ENCODE peak calls at places on chromosomes 6 and 20, in seven cellular contexts. Q is HCT116, W is astrocyte, N is neuronal stem cell, O is PC-3, F is fibroblast of lung, J is SK-N-SH. A is an unnamed sample. For H3K27me3, the result is how much of the 10 kb centered on the place peaks cover.

GRCh38 chr6:26016326-26017275 is 54.0 kb downstream of the TRIM38 start:
- DNase-seq in Q (no peak), J (no peak), F (peak), W (peak), N (no peak), O (no peak), A (peak)

GRCh38 chr20:46717818-46718541 is 8.5 kb downstream of the SLC2A10 start:
- DNase-seq in J (no peak), F (no peak), W (no peak), O (no peak), N (no peak), Q (no peak), A (no peak)

GRCh38 chr20:36975085-36975829 is 23.7 kb upstream of the SAMHD1 start:
- DNase-seq in J (no peak), O (no peak), N (no peak), F (no peak), Q (no peak), W (no peak), A (no peak)

GRCh38 chr6:129980821-129981220 is 37.6 kb upstream of the L3MBTL3 start:
- DNase-seq in N (no peak), F (no peak), O (no peak), Q (no peak), J (no peak), W (no peak), A (no peak)

GRCh38 chr20:16293590-16293989 is 279.7 kb downstream of the KIF16B start:
- DNase-seq in N (no peak), O (peak), W (no peak), F (peak), Q (no peak), J (no peak), A (no peak)

GRCh38 chr6:37069639-37070038 is 64.2 kb downstream of the FGD2 start:
- DNase-seq in W (no peak), Q (no peak), F (no peak), N (no peak), J (no peak), O (no peak), A (no peak)

GRCh38 chr6:42043787-42044475 is 6.4 kb upstream of the TAF8 start:
- DNase-seq in J (peak), Q (peak), O (peak), W (peak), N (peak), F (peak), A (peak)

GRCh38 chr20:41344938-41345728 is 4.5 kb downstream of the LPIN3 start:
- DNase-seq in N (no peak), O (no peak), Q (no peak), W (no peak), J (no peak), F (no peak), A (no peak)

DNA sequence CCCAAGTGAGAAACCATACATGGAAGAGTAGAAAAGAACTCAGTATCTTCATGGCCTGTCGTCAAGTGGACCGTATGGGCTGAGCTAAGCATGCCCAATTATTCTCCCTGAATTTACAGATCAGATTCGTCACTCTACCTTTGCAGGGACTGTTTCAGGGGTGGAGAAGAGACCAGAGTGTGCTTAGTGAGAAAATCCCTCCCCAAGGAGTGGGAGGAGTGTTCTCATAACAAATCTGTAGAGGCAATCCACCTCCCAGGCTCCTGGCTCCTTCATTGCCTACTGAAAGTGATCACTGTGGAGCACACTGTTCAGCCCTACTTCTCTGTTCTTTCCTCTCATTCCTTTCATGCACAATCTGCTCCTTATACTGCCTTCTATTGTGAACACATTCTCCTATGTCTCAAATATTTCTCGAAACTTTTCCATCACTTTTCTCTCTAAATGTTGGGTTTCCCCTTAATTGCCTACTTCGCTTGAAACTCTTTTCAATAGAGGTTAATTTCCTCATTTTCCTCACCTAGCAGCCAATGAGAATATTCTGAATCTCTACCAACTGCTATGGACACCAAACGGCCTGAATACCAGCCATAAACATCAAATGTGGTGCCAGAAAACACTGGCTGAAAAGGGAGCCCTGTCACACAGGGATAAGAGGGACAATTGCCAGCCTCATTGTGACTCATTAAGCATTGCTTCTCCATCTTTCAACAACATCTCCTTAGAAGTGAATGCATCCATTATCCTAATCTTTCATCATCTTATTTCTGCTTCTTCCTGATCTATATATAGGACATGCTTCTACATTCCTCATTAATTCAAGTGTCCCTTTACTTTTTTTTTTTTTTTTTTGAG is 398.3 kb downstream of the UTRN start:
- DNase-seq in W (no peak), O (no peak), F (no peak), J (no peak), N (no peak), Q (no peak), A (no peak)
- H3K27ac ChIP-seq in W (no peak), O (no peak), F (no peak), J (no peak), N (no peak), Q (no peak), A (no peak)

GRCh38 chr6:14634072-14634471 is 516.5 kb downstream of the CD83 start:
- DNase-seq in W (no peak), O (no peak), F (no peak), N (no peak), J (no peak), Q (no peak), A (no peak)

GRCh38 chr6:14630136-14630535 is 512.6 kb downstream of the CD83 start:
- DNase-seq in Q (no peak), N (no peak), W (no peak), F (no peak), O (no peak), J (no peak), A (no peak)

GRCh38 chr6:14635195-14635594 is 517.6 kb downstream of the CD83 start:
- DNase-seq in O (no peak), F (no peak), N (no peak), W (no peak), J (no peak), Q (no peak), A (no peak)

GRCh38 chr6:14635933-14636599 is 518.5 kb downstream of the CD83 start:
- DNase-seq in O (no peak), W (no peak), Q (no peak), N (no peak), J (no peak), F (no peak), A (no peak)

DNA sequence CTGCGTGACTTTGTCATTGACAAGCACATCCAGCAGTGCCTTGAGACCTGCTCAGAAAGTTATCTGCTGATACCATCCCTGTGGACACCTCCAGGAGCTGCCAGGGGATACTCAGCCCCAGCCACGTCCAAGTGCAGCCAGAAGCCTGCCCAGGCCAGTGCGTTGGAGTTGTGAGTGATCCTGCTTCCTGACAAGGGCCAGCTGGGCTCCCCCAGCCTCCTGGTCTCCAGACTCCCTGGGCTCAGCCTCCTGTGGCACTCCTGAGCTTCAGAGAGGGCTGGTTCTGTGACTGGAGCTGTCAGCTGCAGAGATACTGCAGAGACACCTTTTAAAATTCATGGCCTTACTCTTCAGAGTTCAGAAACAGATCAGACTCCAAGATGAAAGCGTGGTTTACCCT is 515.9 kb downstream of the CD83 start:
- DNase-seq in W (no peak), O (no peak), Q (no peak), F (no peak), J (no peak), N (no peak), A (no peak)
- H3K9ac ChIP-seq in W (no peak), O (no peak), Q (no peak), F (no peak), J (no peak), N (no peak), A (no peak)

DNA sequence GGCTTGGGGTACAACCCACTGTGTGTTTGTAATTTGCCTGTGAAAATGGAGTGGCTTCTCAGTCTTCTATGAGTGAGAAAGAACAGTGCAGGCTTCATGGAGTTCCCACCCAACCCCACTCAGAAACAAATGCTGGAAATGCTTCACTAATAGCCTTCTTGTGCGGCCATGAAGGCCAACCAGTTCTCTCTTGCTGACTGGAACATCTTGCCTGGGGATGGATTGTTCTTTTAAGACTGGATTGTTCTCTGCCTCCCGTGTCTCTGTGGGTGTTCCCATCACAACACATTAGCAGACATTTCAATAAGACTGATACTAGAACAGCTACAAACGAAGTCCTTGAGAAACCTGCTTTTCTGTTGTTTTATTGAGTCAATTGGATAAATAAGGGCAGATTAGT is 110.6 kb downstream of the PPP1R14C start:
- DNase-seq in W (no peak), Q (no peak), O (no peak), N (no peak), J (no peak), F (no peak), A (no peak)
- H3K27me3 ChIP-seq in W (under half), Q (under half), O (under half), N (under half), J (under half), F (under half), A (under half)

DNA sequence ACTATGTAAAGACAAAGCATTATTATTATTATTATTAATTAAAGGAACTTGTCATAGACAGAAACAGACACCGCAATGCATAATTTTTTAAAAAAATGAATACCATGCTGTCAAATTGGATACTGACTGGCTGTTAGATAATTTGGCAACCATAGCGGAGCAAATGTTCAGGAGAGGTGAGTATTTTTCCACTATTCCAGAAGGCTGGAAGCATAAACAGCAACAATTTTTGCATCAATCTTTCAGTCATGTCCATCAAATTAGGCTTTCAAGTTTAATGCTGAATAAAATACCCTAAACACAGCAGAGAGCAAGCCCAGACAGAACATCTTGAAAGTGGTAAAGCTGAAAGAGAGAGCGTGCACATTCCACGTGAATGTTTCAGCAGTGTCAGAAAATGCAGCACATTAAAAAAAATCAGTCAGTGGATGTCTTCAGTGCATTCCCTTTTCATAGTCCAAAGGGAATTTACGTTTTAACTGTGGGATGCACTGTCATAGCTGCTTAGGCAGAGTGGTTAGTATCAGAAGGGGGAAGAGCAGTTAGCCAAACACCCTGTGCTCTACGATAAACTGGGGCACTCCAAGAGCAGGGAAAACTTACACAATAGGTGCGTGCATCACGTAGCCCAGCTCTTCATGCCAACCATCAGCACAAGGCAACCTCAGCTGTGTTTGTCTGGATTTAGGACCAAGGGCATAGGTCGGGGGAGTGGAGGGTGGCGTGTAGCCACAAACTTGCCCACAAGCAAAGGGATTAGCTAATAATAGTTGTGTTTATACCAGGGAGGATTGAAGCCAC is 116.2 kb upstream of the STMND1 start:
- DNase-seq in O (no peak), F (peak), J (no peak), N (no peak), Q (no peak), W (peak), A (no peak)
- H3K27ac ChIP-seq in O (no peak), F (peak), J (peak), N (no peak), Q (no peak), W (no peak), A (no peak)

GRCh38 chr6:165245287-165245686 is 64.1 kb downstream of the C6orf118 start:
- DNase-seq in O (peak), Q (no peak), F (no peak), N (no peak), J (peak), W (peak), A (no peak)

GRCh38 chr6:165243801-165244200 is 65.6 kb downstream of the C6orf118 start:
- DNase-seq in W (no peak), Q (no peak), O (no peak), J (no peak), N (no peak), F (no peak), A (no peak)

GRCh38 chr6:165249808-165250207 is 59.6 kb downstream of the C6orf118 start:
- DNase-seq in Q (no peak), O (no peak), N (no peak), F (no peak), W (no peak), J (no peak), A (no peak)

GRCh38 chr6:165245716-165246115 is 63.7 kb downstream of the C6orf118 start:
- DNase-seq in N (no peak), W (peak), F (no peak), J (no peak), O (peak), Q (no peak), A (no peak)

GRCh38 chr6:165244524-165245247 is 64.7 kb downstream of the C6orf118 start:
- DNase-seq in N (no peak), Q (no peak), O (no peak), W (no peak), F (no peak), J (no peak), A (peak)
- H3K9ac ChIP-seq in N (no peak), Q (no peak), O (no peak), W (no peak), F (no peak), J (no peak), A (no peak)

A was measured in endodermal cell.